ENCODE peak calls at places on chromosomes 5 and 9, in eight cellular contexts. I is fibroblast of lung, Z is pancreas, K is body of pancreas, Q is left ventricle myocardium inferior, G is mammary epithelial cell, A is right cardiac atrium, H is stomach. N is an unnamed sample.

GRCh38 chr9:21252727-21253547 is 13.1 kb upstream of the IFNA14 start:
- DNase-seq in A (peak), I (peak), H (no peak), K (peak), Z (no peak), G (peak), Q (peak), N (peak)

GRCh38 chr9:94933429-94933828 is 206.9 kb downstream of the AOPEP start:
- DNase-seq in Q (no peak), H (no peak), K (no peak), A (no peak), Z (no peak), G (no peak), I (no peak), N (no peak)

GRCh38 chr5:77641963-77642589 is 3.6 kb upstream of the OTP start:
- DNase-seq in I (no peak), G (no peak), H (no peak), Z (no peak), Q (no peak), K (no peak), A (no peak), N (no peak)

GRCh38 chr9:129317179-129318011 is 139.3 kb upstream of the IER5L start:
- DNase-seq in K (peak), A (peak), I (peak), G (no peak), H (no peak), Z (no peak), Q (no peak), N (no peak)

GRCh38 chr9:37747271-37747753 is 6.3 kb upstream of the TRMT10B start:
- DNase-seq in A (peak), G (peak), Q (no peak), I (peak), Z (peak), H (peak), K (peak), N (peak)

GRCh38 chr9:138015021-138015829 is 137.6 kb downstream of the CACNA1B start:
- DNase-seq in H (no peak), I (no peak), G (no peak), A (no peak), Q (no peak), Z (no peak), K (no peak), N (no peak)

GRCh38 chr5:97229196-97229595 is 46.1 kb upstream of the RIOK2 start:
- DNase-seq in A (no peak), H (peak), Q (no peak), Z (no peak), G (peak), K (no peak), I (no peak), N (peak)

GRCh38 chr5:172090976-172091547 is 84.6 kb upstream of the FBXW11 start:
- DNase-seq in Z (no peak), K (no peak), G (no peak), Q (no peak), H (no peak), I (no peak), A (peak), N (no peak)

GRCh38 chr9:79577969-79578723 is 6.4 kb downstream of the TLE4 start:
- DNase-seq in G (no peak), I (peak), K (no peak), Z (no peak), A (no peak), H (no peak), Q (no peak), N (no peak)

GRCh38 chr5:122908662-122909061 is 63.2 kb downstream of the SNX24 start:
- DNase-seq in Q (no peak), G (no peak), A (no peak), I (peak), K (no peak), H (no peak), Z (no peak), N (no peak)

GRCh38 chr9:93712896-93713295 is 136.5 kb downstream of the PHF2 start:
- DNase-seq in Q (no peak), Z (no peak), H (no peak), A (no peak), G (no peak), I (no peak), K (no peak), N (no peak)

GRCh38 chr5:114221807-114222206 is 140.1 kb upstream of the KCNN2 start:
- DNase-seq in K (no peak), Z (no peak), A (no peak), G (no peak), Q (no peak), I (no peak), H (no peak), N (no peak)

GRCh38 chr5:86675311-86675710 is 57.6 kb downstream of the COX7C start:
- DNase-seq in H (no peak), A (no peak), G (no peak), K (no peak), I (no peak), Z (no peak), Q (no peak), N (no peak)

GRCh38 chr9:70418822-70419545 is 4.5 kb upstream of the KLF9 start:
- DNase-seq in H (peak), Q (peak), K (peak), Z (peak), A (peak), I (peak), G (peak), N (peak)

GRCh38 chr5:168987540-168988300 is 313.2 kb downstream of the SLIT3 start:
- DNase-seq in Z (peak), K (peak), G (peak), Q (peak), H (peak), A (peak), I (peak), N (peak)

GRCh38 chr9:3459076-3459475 is 66.7 kb downstream of the RFX3 start:
- DNase-seq in K (no peak), H (no peak), I (no peak), Z (no peak), G (no peak), Q (no peak), A (no peak), N (no peak)

GRCh38 chr9:83242066-83242465 is 179.1 kb upstream of the RASEF start:
- DNase-seq in G (no peak), A (no peak), H (no peak), Q (no peak), Z (no peak), I (no peak), K (no peak), N (no peak)

GRCh38 chr5:139410886-139411835 is 7.3 kb upstream of the SPATA24 start:
- DNase-seq in H (no peak), K (no peak), A (no peak), G (no peak), Q (no peak), I (no peak), Z (no peak), N (no peak)

GRCh38 chr9:102652471-102652870 is 342.7 kb upstream of the CYLC2 start:
- DNase-seq in Q (no peak), G (no peak), Z (no peak), A (no peak), H (no peak), K (no peak), I (no peak), N (no peak)

GRCh38 chr5:80736730-80737129 is 81.9 kb upstream of the DHFR start:
- DNase-seq in Q (no peak), H (no peak), G (peak), K (no peak), A (no peak), Z (no peak), I (no peak), N (peak)

GRCh38 chr9:114321759-114322158 is 1.1 kb upstream of the ORM1 start:
- DNase-seq in Z (no peak), A (no peak), G (no peak), I (no peak), H (no peak), K (no peak), Q (no peak), N (no peak)

GRCh38 chr9:136372006-136372405 is 1.5 kb downstream of the CARD9 start:
- DNase-seq in K (no peak), Z (peak), Q (no peak), I (no peak), G (no peak), A (peak), H (no peak), N (no peak)

GRCh38 chr5:132751444-132751843 is 4.2 kb downstream of the CCNI2 start:
- DNase-seq in Q (no peak), I (peak), H (no peak), K (peak), A (peak), Z (no peak), G (peak), N (no peak)

GRCh38 chr9:133107961-133108793 is 12.9 kb downstream of the RALGDS start:
- DNase-seq in Q (peak), H (no peak), A (peak), Z (peak), K (no peak), I (no peak), G (no peak), N (no peak)

GRCh38 chr9:16052146-16052545 is 499.3 kb downstream of the CCDC171 start:
- DNase-seq in G (no peak), H (no peak), I (no peak), K (no peak), A (no peak), Q (no peak), Z (no peak), N (no peak)

GRCh38 chr9:83219154-83219923 is 156.4 kb upstream of the RASEF start:
- DNase-seq in A (peak), Z (peak), I (peak), H (peak), G (peak), Q (peak), K (peak), N (no peak)

GRCh38 chr5:133113331-133114061 is 61.7 kb downstream of the HSPA4 start:
- DNase-seq in K (no peak), A (no peak), H (no peak), Q (no peak), Z (no peak), G (peak), I (no peak), N (peak)

GRCh38 chr9:134361426-134361825 is 35.2 kb downstream of the RXRA start:
- DNase-seq in Z (no peak), A (no peak), G (no peak), K (no peak), I (no peak), H (no peak), Q (no peak), N (no peak)
- H3K27ac ChIP-seq in Z (no peak), A (no peak), G (no peak), K (peak), I (no peak), H (no peak), Q (peak), N (no peak)

GRCh38 chr5:180343110-180343845 is 9.9 kb downstream of the GFPT2 start:
- DNase-seq in G (no peak), A (no peak), Z (no peak), Q (no peak), H (no peak), K (no peak), I (peak), N (no peak)
- H3K27ac ChIP-seq in G (no peak), A (no peak), Z (no peak), Q (no peak), H (no peak), K (no peak), I (no peak), N (no peak)

GRCh38 chr5:72842816-72843215 is 26.4 kb downstream of the TNPO1 start:
- DNase-seq in H (no peak), A (no peak), Z (no peak), I (no peak), K (no peak), Q (no peak), G (peak), N (no peak)

GRCh38 chr5:72845889-72846288 is 29.4 kb downstream of the TNPO1 start:
- DNase-seq in G (no peak), Z (no peak), H (no peak), I (no peak), A (no peak), K (no peak), Q (no peak), N (no peak)

GRCh38 chr5:72841756-72842535 is 25.5 kb downstream of the TNPO1 start:
- DNase-seq in Q (no peak), H (no peak), G (no peak), Z (no peak), I (no peak), A (no peak), K (no peak), N (no peak)

GRCh38 chr5:72846483-72846882 is 30.0 kb downstream of the TNPO1 start:
- DNase-seq in K (no peak), I (no peak), A (no peak), G (no peak), H (no peak), Q (no peak), Z (no peak), N (no peak)

GRCh38 chr5:72844218-72844603 is 27.8 kb downstream of the TNPO1 start:
- DNase-seq in G (no peak), I (no peak), H (no peak), Q (no peak), A (no peak), K (no peak), Z (no peak), N (no peak)
- H3K27ac ChIP-seq in G (no peak), I (no peak), H (no peak), Q (no peak), A (no peak), K (no peak), Z (no peak), N (no peak)

GRCh38 chr5:149289307-149289706 is 17.6 kb downstream of the AFAP1L1 start:
- DNase-seq in G (no peak), H (no peak), Z (no peak), I (no peak), A (no peak), K (no peak), Q (no peak), N (no peak)
- H3K27ac ChIP-seq in G (no peak), H (no peak), Z (no peak), I (no peak), A (peak), K (no peak), Q (peak), N (no peak)

DNA sequence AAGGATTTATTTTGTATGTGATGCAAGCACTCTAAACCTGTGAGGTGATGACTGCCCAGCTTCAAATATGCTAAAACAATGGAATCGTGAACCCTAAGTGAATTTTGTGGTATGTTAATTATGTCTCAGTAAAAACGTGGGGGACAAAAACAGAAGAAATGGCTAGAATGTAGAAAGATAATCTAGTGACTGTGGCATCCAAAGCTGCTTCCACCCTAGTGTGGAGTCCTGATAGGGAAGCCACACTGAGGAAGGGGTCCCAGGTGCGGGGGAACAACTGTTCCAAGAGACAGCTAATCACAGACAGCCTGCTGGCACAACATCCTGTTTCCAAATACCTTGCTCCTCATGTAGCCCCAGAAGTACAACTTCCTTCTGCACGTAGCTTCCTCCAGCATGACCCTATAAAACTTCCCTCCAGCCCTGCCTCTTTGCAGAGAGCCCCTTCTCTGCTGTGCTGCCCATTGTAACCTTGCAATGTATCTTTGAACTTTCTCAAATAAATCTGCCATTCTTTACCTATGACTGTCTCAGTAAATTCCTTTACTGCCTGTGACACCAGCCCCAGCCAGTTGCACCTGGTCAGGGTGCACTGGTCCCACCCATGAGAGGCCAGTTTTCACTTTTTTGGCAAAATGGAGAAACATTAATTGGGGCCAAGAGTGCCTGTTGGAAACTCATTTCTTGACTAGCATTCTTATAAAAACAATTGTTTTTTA is 4.9 kb downstream of the GMCL2 start:
- DNase-seq in H (no peak), Z (no peak), Q (no peak), K (no peak), A (no peak), G (no peak), I (no peak), N (no peak)
- H3K27ac ChIP-seq in H (no peak), Z (no peak), Q (no peak), K (no peak), A (no peak), G (no peak), I (no peak), N (no peak)

GRCh38 chr5:92553326-92553725 is 1027.7 kb downstream of the NR2F1-AS1 start:
- DNase-seq in K (no peak), I (peak), G (no peak), A (no peak), Z (no peak), H (no peak), Q (no peak), N (no peak)
- H3K27ac ChIP-seq in K (no peak), I (peak), G (peak), A (no peak), Z (no peak), H (no peak), Q (no peak), N (no peak)

GRCh38 chr9:121771418-121771817 is 120.0 kb downstream of the DAB2IP start:
- DNase-seq in H (no peak), A (peak), G (no peak), K (no peak), Z (peak), I (no peak), Q (peak), N (no peak)

GRCh38 chr9:121772600-121773285 is 121.3 kb downstream of the DAB2IP start:
- DNase-seq in I (no peak), H (peak), K (peak), A (peak), Z (peak), G (no peak), Q (peak), N (no peak)

GRCh38 chr9:121769939-121770338 is 118.5 kb downstream of the DAB2IP start:
- DNase-seq in A (peak), K (no peak), Z (peak), H (no peak), I (no peak), Q (peak), G (no peak), N (no peak)

GRCh38 chr9:121771851-121772599 is 120.6 kb downstream of the DAB2IP start:
- DNase-seq in K (no peak), Q (peak), Z (peak), G (no peak), A (peak), I (no peak), H (no peak), N (no peak)

DNA sequence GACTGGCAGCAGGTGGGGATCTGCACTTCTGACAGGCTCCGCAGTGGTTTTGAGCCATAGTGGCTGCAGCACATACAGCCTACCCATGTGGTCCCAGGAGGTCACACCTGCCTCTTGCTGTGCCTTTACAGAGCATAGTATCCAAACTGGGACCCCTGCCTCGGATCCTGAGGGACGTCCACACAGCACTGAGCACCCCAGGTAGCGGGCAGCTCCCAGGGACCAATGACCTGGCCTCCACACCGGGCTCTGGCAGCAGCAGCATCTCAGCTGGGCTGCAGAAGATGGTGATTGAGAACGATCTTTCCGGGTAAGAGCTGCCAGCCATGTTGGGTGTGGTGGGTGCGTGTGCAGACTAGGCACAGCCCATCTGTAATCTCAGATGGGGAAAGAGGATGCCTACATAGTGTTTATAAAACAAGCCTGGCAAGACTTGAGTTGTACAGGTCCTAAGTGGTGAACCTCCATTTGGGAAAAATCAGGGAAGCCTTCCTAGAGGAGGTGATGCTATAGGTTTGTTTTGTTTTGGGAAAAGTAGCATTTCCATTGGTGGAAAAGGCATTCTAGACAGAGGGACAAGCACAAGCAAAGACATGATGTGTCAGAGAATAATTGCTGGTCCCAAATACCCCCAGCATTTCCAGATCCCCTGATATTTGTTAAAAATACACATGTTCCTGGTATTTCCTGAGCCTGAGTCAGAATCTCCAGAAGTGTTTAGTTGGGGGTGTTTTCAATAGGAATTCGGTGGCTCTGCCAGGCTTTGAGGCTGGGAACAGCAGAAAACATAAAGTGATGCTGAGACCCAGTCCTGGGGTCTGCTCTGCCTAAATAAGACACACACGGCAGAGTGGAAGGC is 119.2 kb downstream of the DAB2IP start:
- DNase-seq in Z (peak), G (no peak), Q (no peak), H (no peak), K (no peak), A (peak), I (peak), N (no peak)
- H3K27ac ChIP-seq in Z (no peak), G (no peak), Q (peak), H (no peak), K (no peak), A (no peak), I (peak), N (no peak)

DNA sequence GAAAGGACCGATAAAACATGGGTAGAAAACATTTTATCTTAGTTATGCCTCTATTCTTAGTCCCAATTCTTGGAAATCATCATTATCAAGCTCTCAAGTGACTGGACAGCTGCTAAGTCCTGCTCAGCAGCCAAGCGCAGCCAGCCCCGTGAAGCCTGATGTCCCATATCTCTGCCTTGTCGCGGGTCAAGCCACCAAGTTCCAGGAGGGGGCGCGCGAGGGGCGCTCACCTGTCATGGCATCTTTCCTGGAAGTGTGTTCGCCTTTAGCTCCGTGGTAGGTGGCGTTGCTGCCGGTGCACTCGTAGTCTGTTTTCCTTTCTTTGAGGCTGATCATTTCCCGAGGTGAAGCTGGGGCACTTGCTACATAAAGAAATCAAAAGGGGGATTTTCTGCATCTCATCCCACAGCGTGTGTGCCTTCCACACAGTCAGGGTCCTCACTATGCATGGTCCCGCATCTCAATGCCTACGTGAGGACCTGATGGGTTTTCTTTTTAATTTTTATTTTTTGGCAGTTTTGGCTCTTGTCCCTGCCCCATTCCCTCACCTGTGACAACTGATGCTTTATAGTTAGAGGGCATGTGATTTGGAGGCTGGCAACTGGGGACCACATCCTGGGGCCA is 227.0 kb upstream of the DAP start:
- DNase-seq in K (peak), G (peak), Q (peak), A (peak), H (peak), Z (peak), I (no peak), N (no peak)
- H3K27ac ChIP-seq in K (no peak), G (no peak), Q (peak), A (no peak), H (no peak), Z (no peak), I (no peak), N (no peak)

GRCh38 chr5:173455599-173455957 is 127.4 kb upstream of the STC2 start:
- DNase-seq in Q (no peak), A (no peak), H (no peak), K (no peak), G (no peak), Z (no peak), I (no peak), N (no peak)
- H3K27ac ChIP-seq in Q (peak), A (peak), H (no peak), K (no peak), G (peak), Z (no peak), I (peak), N (peak)

GRCh38 chr9:105437704-105438103 is 10.1 kb upstream of the FSD1L start:
- DNase-seq in Q (no peak), I (no peak), K (no peak), Z (no peak), H (no peak), G (no peak), A (no peak), N (no peak)
- H3K27ac ChIP-seq in Q (peak), I (no peak), K (peak), Z (no peak), H (no peak), G (no peak), A (no peak), N (no peak)

N was measured in foreskin keratinocyte.